ENCODE peak calls at places on chromosomes 1 and 21, in seven cellular contexts. C, P, S, U, M, F and E are unnamed samples.

GRCh38 chr21:38533887-38534286 is 35.6 kb upstream of the ERG start:
- DNase-seq in C (no peak), P (peak; percentile 7), S (no peak), U (no peak), M (no peak), F (no peak), E (no peak)

GRCh38 chr1:12447849-12448312 is 170.1 kb downstream of the DHRS3 start:
- DNase-seq in C (no peak), P (no peak), S (peak; percentile 42), U (no peak), M (no peak), F (no peak), E (no peak)

GRCh38 chr1:3282186-3282585 is 172.3 kb upstream of the ARHGEF16 start:
- DNase-seq in C (peak; percentile 42), P (no peak), S (no peak), U (no peak), M (no peak), F (no peak), E (no peak)

GRCh38 chr1:46399307-46399706 is 5.2 kb downstream of the FAAH start:
- DNase-seq in C (peak; percentile 44), P (no peak), S (no peak), U (no peak), M (no peak), F (no peak), E (no peak)

GRCh38 chr21:36065497-36066036 is 4.3 kb upstream of the CBR1 start:
- DNase-seq in C (no peak), P (no peak), S (no peak), U (no peak), M (no peak), F (peak; percentile 57), E (no peak)

GRCh38 chr1:167777253-167777618 is 55.5 kb downstream of the MPZL1 start:
- DNase-seq in C (no peak), P (no peak), S (no peak), U (no peak), M (no peak), F (no peak), E (no peak)

GRCh38 chr1:213988639-213989070 is 882 bp downstream of the PROX1 start:
- DNase-seq in C (peak; percentile 64), P (no peak), S (peak; percentile 36), U (peak; percentile 33), M (no peak), F (no peak), E (no peak)

GRCh38 chr1:161258439-161259386 is at the start of gene PCP4L1:
- DNase-seq in C (peak; percentile 52), P (peak; percentile 92), S (peak; percentile 50), U (peak; percentile 61), M (peak; percentile 68), F (peak; percentile 70), E (peak; percentile 63)

GRCh38 chr1:230067441-230067870 is 418 bp downstream of the GALNT2 start:
- DNase-seq in C (no peak), P (peak; percentile 67), S (peak; percentile 59), U (peak; percentile 50), M (peak; percentile 57), F (peak; percentile 45), E (no peak)

GRCh38 chr1:44519035-44519676 is 114.1 kb downstream of the RNF220 start:
- DNase-seq in C (no peak), P (no peak), S (no peak), U (no peak), M (no peak), F (no peak), E (no peak)

GRCh38 chr21:42655797-42656770 is 2.7 kb downstream of the PDE9A start:
- DNase-seq in C (peak; percentile 59), P (peak; percentile 34), S (no peak), U (no peak), M (no peak), F (no peak), E (no peak)

GRCh38 chr1:192559115-192560006 is 16.2 kb upstream of the RGS1 start:
- DNase-seq in C (no peak), P (no peak), S (peak; percentile 29), U (no peak), M (no peak), F (no peak), E (no peak)

GRCh38 chr1:220680085-220680687 is 10.0 kb upstream of the C1orf115 start:
- DNase-seq in C (peak; percentile 29), P (peak; percentile 68), S (peak; percentile 21), U (no peak), M (no peak), F (peak; percentile 35), E (no peak)

GRCh38 chr1:11779715-11780379 is 17.9 kb downstream of the C1orf167 start:
- DNase-seq in C (no peak), P (no peak), S (no peak), U (no peak), M (no peak), F (no peak), E (peak; percentile 74)

GRCh38 chr1:18353528-18353927 is 127.2 kb upstream of the KLHDC7A start:
- DNase-seq in C (no peak), P (no peak), S (no peak), U (no peak), M (no peak), F (no peak), E (no peak)

DNA sequence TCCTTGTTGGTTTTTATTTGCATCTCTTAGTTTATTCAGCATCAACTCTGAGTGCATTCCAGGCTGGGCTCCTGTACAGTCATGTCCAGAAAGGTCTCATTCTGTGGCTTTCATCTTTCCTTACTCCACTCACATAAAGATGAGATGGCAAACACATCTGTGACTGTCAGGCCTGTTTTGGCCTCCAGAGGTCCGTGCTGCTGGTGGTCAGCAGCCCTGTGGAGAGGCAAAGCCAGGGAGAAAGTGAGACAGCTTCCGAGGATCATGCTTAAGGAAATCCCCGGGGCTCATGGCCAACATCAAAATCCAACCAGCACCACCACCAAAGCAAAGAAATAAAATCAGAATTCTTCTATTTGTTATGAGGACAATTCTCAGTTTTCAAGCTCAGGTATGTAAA is 96.1 kb upstream of the HIVEP3 start:
- DNase-seq in C (no peak), P (no peak), S (no peak), U (no peak), M (no peak), F (no peak), E (no peak)
- H3K4me3 ChIP-seq in C (no peak overlapping the region), P (no peak overlapping the region), S (no peak overlapping the region), U (no peak overlapping the region), M (no peak overlapping the region), F (no peak overlapping the region), E (no peak overlapping the region)

GRCh38 chr1:223125249-223125648 is 17.8 kb downstream of the TLR5 start:
- DNase-seq in C (no peak), P (peak; percentile 50), S (no peak), U (no peak), M (no peak), F (no peak), E (no peak)
- TF ChIP-seq CTCF in C (no peak), P (no peak), S (no peak), U (no peak), M (no peak), F (no peak), E (no peak)

DNA sequence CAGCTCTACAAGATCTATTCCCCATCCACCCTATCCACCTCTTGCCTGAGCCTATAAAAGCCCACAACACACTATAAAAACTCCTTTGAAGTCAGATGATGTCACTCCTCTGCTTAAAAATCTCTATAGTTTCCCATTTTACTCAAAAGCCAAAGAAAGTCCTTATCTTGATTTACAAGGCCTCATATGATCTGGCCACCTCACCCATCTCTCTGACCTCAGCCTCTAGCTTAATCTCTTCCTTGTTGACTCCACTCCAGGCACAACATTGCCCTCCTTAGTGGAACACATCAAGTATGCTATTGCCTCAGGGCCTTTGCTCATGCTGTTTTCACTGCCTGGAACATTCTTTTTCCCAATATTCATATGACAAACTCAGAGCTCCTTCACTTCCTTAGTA is 33.3 kb downstream of the ZNF281 start:
- DNase-seq in C (no peak), P (no peak), S (no peak), U (no peak), M (no peak), F (no peak), E (no peak)
- H3K4me1 ChIP-seq in C (peaks cover 5% of the 10 kb centered on the region), P (peaks cover 22% of the 10 kb centered on the region), S (peaks cover 8% of the 10 kb centered on the region), U (no peaks in the 10 kb centered on the region), M (no peaks in the 10 kb centered on the region), F (peaks cover 28% of the 10 kb centered on the region), E (no peaks in the 10 kb centered on the region)

GRCh38 chr1:23695667-23696066 is 4.1 kb downstream of the RPL11 start:
- DNase-seq in C (no peak), P (no peak), S (no peak), U (no peak), M (no peak), F (no peak), E (no peak)

GRCh38 chr1:23694371-23694770 is 2.8 kb downstream of the RPL11 start:
- DNase-seq in C (no peak), P (no peak), S (no peak), U (no peak), M (no peak), F (no peak), E (no peak)

GRCh38 chr1:23693599-23693998 is 2.0 kb downstream of the RPL11 start:
- DNase-seq in C (no peak), P (no peak), S (no peak), U (no peak), M (no peak), F (no peak), E (no peak)

GRCh38 chr1:23692308-23692871 is 784 bp downstream of the RPL11 start:
- DNase-seq in C (no peak), P (peak; percentile 11), S (no peak), U (no peak), M (no peak), F (no peak), E (no peak)

DNA sequence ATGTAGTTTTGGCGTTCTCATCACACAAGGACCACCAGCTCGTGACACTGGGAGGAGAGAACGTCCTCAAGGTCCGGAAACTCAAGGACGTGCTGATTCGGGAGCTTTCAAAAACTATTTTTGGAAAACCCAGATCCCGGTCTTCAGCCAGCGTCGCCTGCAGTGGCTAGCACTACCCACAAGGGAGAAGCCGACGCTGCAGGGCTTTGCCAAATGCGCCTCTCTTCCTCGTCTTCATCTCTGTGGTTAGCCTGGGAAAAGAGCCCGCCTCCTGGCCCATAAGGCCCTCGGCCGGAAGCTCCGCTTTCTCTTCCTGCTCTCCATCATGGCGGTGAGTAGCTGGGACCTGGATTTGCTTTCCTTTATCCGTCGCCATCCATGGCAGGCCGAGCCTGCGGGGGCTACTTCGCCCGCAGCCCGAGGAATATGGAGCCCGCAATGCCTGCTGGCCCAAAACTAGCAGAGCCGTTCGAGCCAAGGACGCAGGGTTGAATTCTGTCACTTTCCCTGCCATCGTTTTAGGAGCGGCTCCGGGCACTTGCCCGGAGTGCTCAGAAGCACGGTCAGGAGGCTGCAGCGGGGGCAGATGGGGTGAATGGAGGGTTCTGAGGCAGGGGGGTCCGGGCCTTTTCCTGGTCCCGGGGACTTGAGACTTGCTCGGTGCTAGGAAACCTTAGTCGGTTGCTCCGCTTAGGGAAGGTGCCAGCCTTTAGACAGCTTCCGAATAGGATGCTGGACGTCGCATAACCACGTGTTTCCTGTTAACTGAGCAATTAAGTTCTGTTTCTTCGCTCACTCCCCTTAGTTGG is at the start of gene RPL11:
- DNase-seq in C (peak; percentile 94), P (peak; percentile 97), S (peak; percentile 96), U (peak; percentile 94), M (peak; percentile 95), F (peak; percentile 95), E (peak; percentile 92)
- H3K4me3 ChIP-seq in C (peak within 1 kb of the TSS; percentile 66), P (peak within 1 kb of the TSS; percentile 97), S (peak within 1 kb of the TSS; percentile 98), U (peak within 1 kb of the TSS; percentile 93), M (peak within 1 kb of the TSS; percentile 72), F (peak within 1 kb of the TSS; percentile 81), E (peak within 1 kb of the TSS; percentile 55)